ENCODE peak calls at places on chromosomes 16 and 17, in nine cellular contexts. D, N, Q, F, E, W, I, Z and S are unnamed samples.

GRCh38 chr17:13521784-13522183 is 79.9 kb downstream of the HS3ST3A1 start:
- DNase-seq in D (no peak), N (no peak), Q (no peak), F (no peak), E (no peak), W (no peak), I (no peak), Z (no peak), S (no peak)

GRCh38 chr17:68489919-68490318 is 22.3 kb upstream of the PRKAR1A start:
- DNase-seq in D (no peak), N (no peak), Q (no peak), F (no peak), E (no peak), W (no peak), I (no peak), Z (peak), S (no peak)

GRCh38 chr16:30377812-30378235 is 3.2 kb downstream of the MYL11 start:
- DNase-seq in D (peak), N (peak), Q (peak), F (peak), E (peak), W (peak), I (peak), Z (peak), S (peak)

GRCh38 chr16:74591914-74592650 is 14.8 kb downstream of the GLG1 start:
- DNase-seq in D (no peak), N (no peak), Q (no peak), F (no peak), E (no peak), W (no peak), I (no peak), Z (no peak), S (no peak)

GRCh38 chr16:10729649-10730048 is 14.0 kb upstream of the NUBP1 start:
- DNase-seq in D (peak), N (no peak), Q (peak), F (no peak), E (no peak), W (peak), I (no peak), Z (peak), S (no peak)

GRCh38 chr16:49788936-49789335 is 67.0 kb downstream of the ZNF423 start:
- DNase-seq in D (no peak), N (no peak), Q (no peak), F (no peak), E (no peak), W (no peak), I (no peak), Z (no peak), S (no peak)

GRCh38 chr17:81867123-81867951 is 3.8 kb downstream of the ARHGDIA start:
- DNase-seq in D (no peak), N (peak), Q (peak), F (peak), E (peak), W (no peak), I (no peak), Z (peak), S (no peak)

GRCh38 chr16:66740010-66740409 is 11.4 kb downstream of the DYNC1LI2 start:
- DNase-seq in D (peak), N (no peak), Q (peak), F (no peak), E (no peak), W (no peak), I (no peak), Z (peak), S (no peak)

GRCh38 chr16:19071811-19072777 is 4.7 kb downstream of the COQ7 start:
- DNase-seq in D (peak), N (peak), Q (peak), F (peak), E (no peak), W (peak), I (no peak), Z (peak), S (no peak)

GRCh38 chr16:88116121-88116900 is 165.1 kb downstream of the BANP start:
- DNase-seq in D (no peak), N (no peak), Q (no peak), F (no peak), E (no peak), W (no peak), I (no peak), Z (no peak), S (no peak)

GRCh38 chr16:82895843-82896242 is 269.1 kb downstream of the CDH13 start:
- DNase-seq in D (no peak), N (no peak), Q (no peak), F (no peak), E (no peak), W (no peak), I (no peak), Z (no peak), S (no peak)

GRCh38 chr16:89103781-89104180 is 10.1 kb downstream of the ACSF3 start:
- DNase-seq in D (no peak), N (no peak), Q (no peak), F (no peak), E (no peak), W (no peak), I (no peak), Z (no peak), S (peak)

GRCh38 chr16:82891424-82891823 is 264.7 kb downstream of the CDH13 start:
- DNase-seq in D (no peak), N (no peak), Q (no peak), F (no peak), E (no peak), W (no peak), I (no peak), Z (no peak), S (no peak)

GRCh38 chr17:63173903-63174302 is 207.9 kb downstream of the TANC2 start:
- DNase-seq in D (no peak), N (no peak), Q (no peak), F (no peak), E (no peak), W (no peak), I (no peak), Z (no peak), S (no peak)

GRCh38 chr17:21013983-21014382 is 28.8 kb downstream of the USP22 start:
- DNase-seq in D (no peak), N (no peak), Q (no peak), F (no peak), E (no peak), W (no peak), I (no peak), Z (no peak), S (no peak)

GRCh38 chr16:68458551-68458950 is 10.2 kb upstream of the SMPD3 start:
- DNase-seq in D (no peak), N (no peak), Q (no peak), F (no peak), E (no peak), W (no peak), I (no peak), Z (no peak), S (no peak)

GRCh38 chr17:79082311-79083190 is 7.9 kb downstream of the ENGASE start:
- DNase-seq in D (peak), N (peak), Q (peak), F (peak), E (peak), W (no peak), I (no peak), Z (peak), S (no peak)